ENCODE peak calls at places on chromosomes 16 and 17, in eight cellular contexts. One of them, this sample, is unnamed. For H3K4me1, the result is how much of the 10 kb centered on the place peaks cover.

GRCh38 chr16:66262253-66263167 is 104.0 kb upstream of the CDH5 start:
- DNase-seq in upper lobe of left lung: no peak
- DNase-seq in H1: no peak
- DNase-seq in transverse colon: no peak
- DNase-seq in stomach: no peak
- DNase-seq in breast epithelium: no peak
- DNase-seq in GM23338: no peak
- DNase-seq in endothelial cell of umbilical vein: no peak
- DNase-seq in this sample: no peak

GRCh38 chr16:57998484-57998883 is 2.0 kb downstream of the ZNF319 start:
- DNase-seq in H1: no peak
- DNase-seq in endothelial cell of umbilical vein: no peak
- DNase-seq in upper lobe of left lung: peak
- DNase-seq in breast epithelium: no peak
- DNase-seq in stomach: peak
- DNase-seq in transverse colon: peak
- DNase-seq in GM23338: no peak
- DNase-seq in this sample: peak

GRCh38 chr16:58266336-58266735 is 28.5 kb downstream of the PRSS54 start:
- DNase-seq in H1: no peak
- DNase-seq in stomach: no peak
- DNase-seq in breast epithelium: no peak
- DNase-seq in GM23338: no peak
- DNase-seq in endothelial cell of umbilical vein: no peak
- DNase-seq in transverse colon: peak
- DNase-seq in upper lobe of left lung: no peak
- DNase-seq in this sample: no peak

GRCh38 chr17:80498242-80498919 is 22.0 kb upstream of the NPTX1 start:
- DNase-seq in upper lobe of left lung: peak
- DNase-seq in stomach: no peak
- DNase-seq in breast epithelium: no peak
- DNase-seq in H1: no peak
- DNase-seq in endothelial cell of umbilical vein: no peak
- DNase-seq in GM23338: no peak
- DNase-seq in transverse colon: peak
- DNase-seq in this sample: no peak

GRCh38 chr17:63676540-63676933 is 23.4 kb downstream of the LIMD2 start:
- DNase-seq in GM23338: no peak
- DNase-seq in H1: no peak
- DNase-seq in upper lobe of left lung: no peak
- DNase-seq in endothelial cell of umbilical vein: peak
- DNase-seq in transverse colon: no peak
- DNase-seq in breast epithelium: no peak
- DNase-seq in stomach: no peak
- DNase-seq in this sample: no peak

GRCh38 chr17:79080349-79080748 is 5.7 kb downstream of the ENGASE start:
- DNase-seq in transverse colon: no peak
- DNase-seq in endothelial cell of umbilical vein: no peak
- DNase-seq in stomach: no peak
- DNase-seq in upper lobe of left lung: peak
- DNase-seq in GM23338: no peak
- DNase-seq in H1: no peak
- DNase-seq in breast epithelium: no peak
- DNase-seq in this sample: peak

GRCh38 chr16:48194828-48195566 is 39.2 kb upstream of the ABCC12 start:
- DNase-seq in upper lobe of left lung: no peak
- DNase-seq in H1: no peak
- DNase-seq in transverse colon: no peak
- DNase-seq in breast epithelium: no peak
- DNase-seq in endothelial cell of umbilical vein: peak
- DNase-seq in stomach: peak
- DNase-seq in GM23338: no peak
- DNase-seq in this sample: no peak

GRCh38 chr17:66730497-66730923 is 104.4 kb upstream of the CACNG5 start:
- DNase-seq in transverse colon: no peak
- DNase-seq in upper lobe of left lung: no peak
- DNase-seq in GM23338: peak
- DNase-seq in stomach: no peak
- DNase-seq in H1: peak
- DNase-seq in breast epithelium: no peak
- DNase-seq in endothelial cell of umbilical vein: no peak
- DNase-seq in this sample: no peak

GRCh38 chr16:1184156-1184868 is 31.4 kb downstream of the CACNA1H start:
- DNase-seq in breast epithelium: no peak
- DNase-seq in stomach: no peak
- DNase-seq in upper lobe of left lung: no peak
- DNase-seq in endothelial cell of umbilical vein: no peak
- DNase-seq in transverse colon: peak
- DNase-seq in H1: no peak
- DNase-seq in GM23338: no peak
- DNase-seq in this sample: no peak

GRCh38 chr16:81738831-81739496 is 40.1 kb upstream of the PLCG2 start:
- DNase-seq in transverse colon: peak
- DNase-seq in breast epithelium: no peak
- DNase-seq in H1: no peak
- DNase-seq in endothelial cell of umbilical vein: no peak
- DNase-seq in stomach: peak
- DNase-seq in GM23338: no peak
- DNase-seq in upper lobe of left lung: peak
- DNase-seq in this sample: peak

GRCh38 chr17:236641-237405 is 55.4 kb upstream of the DOC2B start:
- DNase-seq in breast epithelium: no peak
- DNase-seq in stomach: no peak
- DNase-seq in endothelial cell of umbilical vein: no peak
- DNase-seq in H1: peak
- DNase-seq in transverse colon: peak
- DNase-seq in GM23338: no peak
- DNase-seq in upper lobe of left lung: no peak
- DNase-seq in this sample: peak

GRCh38 chr17:46928472-46929261 is 5.7 kb downstream of the GOSR2 start:
- DNase-seq in breast epithelium: no peak
- DNase-seq in endothelial cell of umbilical vein: peak
- DNase-seq in stomach: no peak
- DNase-seq in transverse colon: no peak
- DNase-seq in H1: no peak
- DNase-seq in upper lobe of left lung: no peak
- DNase-seq in GM23338: no peak
- DNase-seq in this sample: no peak

GRCh38 chr17:56358651-56359050 is 205.4 kb downstream of the ANKFN1 start:
- DNase-seq in endothelial cell of umbilical vein: no peak
- DNase-seq in H1: no peak
- DNase-seq in transverse colon: no peak
- DNase-seq in stomach: no peak
- DNase-seq in breast epithelium: no peak
- DNase-seq in GM23338: no peak
- DNase-seq in upper lobe of left lung: no peak
- DNase-seq in this sample: no peak

GRCh38 chr16:48353565-48354163 is 31.5 kb downstream of the SIAH1 start:
- DNase-seq in upper lobe of left lung: no peak
- DNase-seq in H1: peak
- DNase-seq in endothelial cell of umbilical vein: peak
- DNase-seq in transverse colon: peak
- DNase-seq in stomach: peak
- DNase-seq in GM23338: peak
- DNase-seq in breast epithelium: no peak
- DNase-seq in this sample: peak

GRCh38 chr17:66459811-66460270 is 157.4 kb downstream of the PRKCA start:
- DNase-seq in GM23338: no peak
- DNase-seq in transverse colon: peak
- DNase-seq in stomach: peak
- DNase-seq in breast epithelium: no peak
- DNase-seq in H1: no peak
- DNase-seq in upper lobe of left lung: no peak
- DNase-seq in endothelial cell of umbilical vein: peak
- DNase-seq in this sample: no peak

GRCh38 chr17:59837362-59838195 is 55.2 kb downstream of the TUBD1 start:
- DNase-seq in endothelial cell of umbilical vein: peak
- DNase-seq in breast epithelium: peak
- DNase-seq in stomach: peak
- DNase-seq in transverse colon: peak
- DNase-seq in upper lobe of left lung: no peak
- DNase-seq in H1: peak
- DNase-seq in GM23338: peak
- DNase-seq in this sample: no peak

GRCh38 chr17:15341385-15341849 is at the start of gene TEKT3:
- DNase-seq in GM23338: peak
- DNase-seq in transverse colon: peak
- DNase-seq in stomach: peak
- DNase-seq in breast epithelium: peak
- DNase-seq in H1: peak
- DNase-seq in endothelial cell of umbilical vein: peak
- DNase-seq in upper lobe of left lung: peak
- DNase-seq in this sample: peak

GRCh38 chr16:4026854-4027253 is 89.4 kb downstream of the ADCY9 start:
- DNase-seq in GM23338: no peak
- DNase-seq in stomach: no peak
- DNase-seq in endothelial cell of umbilical vein: no peak
- DNase-seq in H1: no peak
- DNase-seq in breast epithelium: no peak
- DNase-seq in transverse colon: no peak
- DNase-seq in upper lobe of left lung: no peak
- DNase-seq in this sample: no peak

GRCh38 chr17:64399071-64399766 is 8.6 kb upstream of the PECAM1 start:
- DNase-seq in endothelial cell of umbilical vein: peak
- DNase-seq in upper lobe of left lung: no peak
- DNase-seq in GM23338: no peak
- DNase-seq in H1: no peak
- DNase-seq in transverse colon: no peak
- DNase-seq in stomach: no peak
- DNase-seq in breast epithelium: no peak
- DNase-seq in this sample: peak

GRCh38 chr17:75872434-75873351 is 5.7 kb downstream of the TRIM47 start:
- DNase-seq in breast epithelium: peak
- DNase-seq in endothelial cell of umbilical vein: peak
- DNase-seq in transverse colon: peak
- DNase-seq in H1: no peak
- DNase-seq in GM23338: peak
- DNase-seq in upper lobe of left lung: no peak
- DNase-seq in stomach: peak
- DNase-seq in this sample: peak

GRCh38 chr17:31529841-31530251 is 138.4 kb downstream of the RAB11FIP4 start:
- DNase-seq in upper lobe of left lung: no peak
- DNase-seq in transverse colon: no peak
- DNase-seq in H1: no peak
- DNase-seq in GM23338: no peak
- DNase-seq in endothelial cell of umbilical vein: no peak
- DNase-seq in breast epithelium: no peak
- DNase-seq in stomach: no peak
- DNase-seq in this sample: peak

GRCh38 chr17:54899721-54900456 is 763 bp upstream of the TOM1L1 start:
- DNase-seq in endothelial cell of umbilical vein: no peak
- DNase-seq in upper lobe of left lung: no peak
- DNase-seq in H1: peak
- DNase-seq in stomach: no peak
- DNase-seq in GM23338: peak
- DNase-seq in transverse colon: no peak
- DNase-seq in breast epithelium: no peak
- DNase-seq in this sample: no peak

GRCh38 chr17:47265983-47266541 is 12.4 kb downstream of the ITGB3 start:
- DNase-seq in GM23338: no peak
- DNase-seq in breast epithelium: no peak
- DNase-seq in upper lobe of left lung: no peak
- DNase-seq in transverse colon: peak
- DNase-seq in H1: no peak
- DNase-seq in stomach: no peak
- DNase-seq in endothelial cell of umbilical vein: peak
- DNase-seq in this sample: no peak

GRCh38 chr16:57878586-57878985 is 76.3 kb upstream of the KIFC3 start:
- DNase-seq in breast epithelium: no peak
- DNase-seq in H1: no peak
- DNase-seq in endothelial cell of umbilical vein: no peak
- DNase-seq in transverse colon: no peak
- DNase-seq in stomach: no peak
- DNase-seq in upper lobe of left lung: no peak
- DNase-seq in GM23338: no peak
- DNase-seq in this sample: peak

GRCh38 chr16:67372664-67373063 is 20.6 kb downstream of the TPPP3 start:
- DNase-seq in H1: no peak
- DNase-seq in GM23338: peak
- DNase-seq in breast epithelium: no peak
- DNase-seq in endothelial cell of umbilical vein: peak
- DNase-seq in transverse colon: no peak
- DNase-seq in upper lobe of left lung: no peak
- DNase-seq in stomach: no peak
- DNase-seq in this sample: no peak

GRCh38 chr16:85619089-85619850 is 6.1 kb downstream of the GSE1 start:
- DNase-seq in upper lobe of left lung: no peak
- DNase-seq in stomach: no peak
- DNase-seq in H1: no peak
- DNase-seq in transverse colon: no peak
- DNase-seq in endothelial cell of umbilical vein: no peak
- DNase-seq in GM23338: no peak
- DNase-seq in breast epithelium: no peak
- DNase-seq in this sample: no peak
- TF ChIP-seq POLR2AphosphoS5 in upper lobe of left lung: no peak
- TF ChIP-seq POLR2AphosphoS5 in stomach: no peak
- TF ChIP-seq POLR2AphosphoS5 in H1: no peak
- TF ChIP-seq POLR2AphosphoS5 in transverse colon: no peak
- TF ChIP-seq POLR2AphosphoS5 in endothelial cell of umbilical vein: no peak
- TF ChIP-seq POLR2AphosphoS5 in GM23338: no peak
- TF ChIP-seq POLR2AphosphoS5 in breast epithelium: no peak
- TF ChIP-seq POLR2AphosphoS5 in this sample: no peak

DNA sequence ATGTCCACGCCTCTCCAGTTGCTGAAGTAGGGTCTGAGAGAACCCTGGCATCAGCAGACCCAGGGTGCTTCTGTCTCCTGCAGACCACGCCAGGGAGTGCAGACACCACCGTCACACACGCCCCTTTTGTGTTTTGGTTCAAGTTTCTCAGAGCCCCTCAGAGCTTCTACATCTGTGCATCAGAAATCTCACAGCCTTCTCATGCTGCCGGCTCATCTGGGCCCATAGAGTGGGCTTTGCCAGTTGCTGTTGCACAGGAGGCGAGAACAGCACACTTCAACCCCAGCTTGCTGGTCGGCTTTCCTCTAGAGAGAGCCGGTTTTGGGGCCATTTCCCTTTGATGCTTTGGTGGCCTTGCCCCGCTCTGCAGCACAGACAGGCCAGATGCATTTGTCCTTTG is 60.9 kb downstream of the PDPK1 start:
- DNase-seq in endothelial cell of umbilical vein: no peak
- DNase-seq in stomach: no peak
- DNase-seq in transverse colon: no peak
- DNase-seq in breast epithelium: no peak
- DNase-seq in H1: no peak
- DNase-seq in upper lobe of left lung: no peak
- DNase-seq in GM23338: no peak
- DNase-seq in this sample: peak
- H3K4me1 ChIP-seq in endothelial cell of umbilical vein: under half
- H3K4me1 ChIP-seq in stomach: under half
- H3K4me1 ChIP-seq in transverse colon: under half
- H3K4me1 ChIP-seq in breast epithelium: under half
- H3K4me1 ChIP-seq in H1: under half
- H3K4me1 ChIP-seq in upper lobe of left lung: under half
- H3K4me1 ChIP-seq in GM23338: under half
- H3K4me1 ChIP-seq in this sample: under half

GRCh38 chr17:49691677-49692191 is 13.8 kb upstream of the SPOP start:
- DNase-seq in GM23338: peak
- DNase-seq in breast epithelium: no peak
- DNase-seq in H1: no peak
- DNase-seq in transverse colon: no peak
- DNase-seq in stomach: no peak
- DNase-seq in upper lobe of left lung: no peak
- DNase-seq in endothelial cell of umbilical vein: no peak
- DNase-seq in this sample: no peak
- H3K27ac ChIP-seq in GM23338: no peak
- H3K27ac ChIP-seq in breast epithelium: peak
- H3K27ac ChIP-seq in H1: no peak
- H3K27ac ChIP-seq in transverse colon: peak
- H3K27ac ChIP-seq in stomach: peak
- H3K27ac ChIP-seq in upper lobe of left lung: peak
- H3K27ac ChIP-seq in endothelial cell of umbilical vein: no peak
- H3K27ac ChIP-seq in this sample: no peak

GRCh38 chr17:81701288-81702071 is 1.7 kb upstream of the MRPL12 start:
- DNase-seq in breast epithelium: no peak
- DNase-seq in H1: no peak
- DNase-seq in endothelial cell of umbilical vein: no peak
- DNase-seq in GM23338: no peak
- DNase-seq in transverse colon: no peak
- DNase-seq in upper lobe of left lung: peak
- DNase-seq in stomach: no peak
- DNase-seq in this sample: peak
- TF ChIP-seq POLR2AphosphoS5 in breast epithelium: no peak
- TF ChIP-seq POLR2AphosphoS5 in H1: no peak
- TF ChIP-seq POLR2AphosphoS5 in endothelial cell of umbilical vein: peak
- TF ChIP-seq POLR2AphosphoS5 in GM23338: no peak
- TF ChIP-seq POLR2AphosphoS5 in transverse colon: no peak
- TF ChIP-seq POLR2AphosphoS5 in upper lobe of left lung: no peak
- TF ChIP-seq POLR2AphosphoS5 in stomach: no peak
- TF ChIP-seq POLR2AphosphoS5 in this sample: peak